ENCODE peak calls at places on chromosomes 11 and 22, in six cellular contexts. F is NB4; M is occipital lobe; A is stimulated activated CD4-positive, alpha-beta T cell treated with anti-CD3 and anti-CD28 coated beads, Interleukin-12 subunit alpha, Interleukin-12 subunit beta, amount 100 ng/mL, for 24 hours; E is fibroblast of pulmonary artery; B is AG09319. C is an unnamed sample.

GRCh38 chr22:17379939-17380710 is 10.9 kb downstream of the CECR2 start:
- DNase-seq in B (no peak), E (no peak), A (no peak), F (no peak), M (no peak), C (no peak)

GRCh38 chr11:18005376-18006129 is 7.3 kb downstream of the SERGEF start:
- DNase-seq in B (no peak), F (peak), M (no peak), A (no peak), E (no peak), C (no peak)

GRCh38 chr22:37485714-37486223 is 415 bp downstream of the MFNG start:
- DNase-seq in A (peak), M (no peak), E (no peak), B (no peak), F (no peak), C (no peak)

GRCh38 chr11:34588023-34588422 is 32.9 kb upstream of the EHF start:
- DNase-seq in M (no peak), A (no peak), B (no peak), F (no peak), E (no peak), C (peak)

GRCh38 chr11:10309163-10310093 is 4.6 kb downstream of the ADM start:
- DNase-seq in M (no peak), E (peak), A (no peak), B (peak), F (no peak), C (peak)

GRCh38 chr22:33018232-33018864 is 39.8 kb downstream of the SYN3 start:
- DNase-seq in M (no peak), B (peak), F (peak), A (peak), E (peak), C (peak)

GRCh38 chr22:44970291-44970690 is 39.5 kb downstream of the PHF21B start:
- DNase-seq in E (no peak), A (no peak), M (no peak), F (no peak), B (no peak), C (no peak)

GRCh38 chr11:45617886-45618601 is 47.4 kb downstream of the CHST1 start:
- DNase-seq in E (no peak), M (no peak), A (no peak), B (no peak), F (no peak), C (no peak)

GRCh38 chr22:46116491-46116958 is 33.8 kb upstream of the PPARA start:
- DNase-seq in F (peak), A (peak), M (peak), B (peak), E (peak), C (peak)

GRCh38 chr22:35940166-35940565 is 88.5 kb downstream of the RBFOX2 start:
- DNase-seq in A (no peak), F (no peak), M (no peak), B (no peak), E (no peak), C (no peak)

GRCh38 chr11:124841765-124842700 is 23.2 kb upstream of the ROBO3 start:
- DNase-seq in F (no peak), M (no peak), B (no peak), A (no peak), E (no peak), C (no peak)

GRCh38 chr11:70205049-70205725 is 2.1 kb downstream of the FADD start:
- DNase-seq in E (peak), M (no peak), A (no peak), B (no peak), F (no peak), C (no peak)

GRCh38 chr11:69537126-69537525 is 55.7 kb downstream of the LINC01488 start:
- DNase-seq in B (no peak), F (no peak), A (no peak), E (no peak), M (no peak), C (peak)

GRCh38 chr22:42797021-42797420 is 60.1 kb downstream of the ARFGAP3 start:
- DNase-seq in F (no peak), A (no peak), M (no peak), B (no peak), E (peak), C (no peak)

GRCh38 chr22:38335077-38335476 is 17.8 kb upstream of the CSNK1E start:
- DNase-seq in M (no peak), E (peak), B (no peak), F (peak), A (no peak), C (no peak)

GRCh38 chr22:37498289-37498909 is 12.2 kb upstream of the MFNG start:
- DNase-seq in E (no peak), A (no peak), F (peak), M (no peak), B (no peak), C (peak)

GRCh38 chr11:106457727-106458126 is 380.3 kb downstream of the AASDHPPT start:
- DNase-seq in M (no peak), E (peak), F (no peak), A (no peak), B (no peak), C (no peak)

GRCh38 chr22:29704528-29705285 is 15.1 kb upstream of the CABP7 start:
- DNase-seq in B (no peak), M (peak), F (no peak), A (no peak), E (peak), C (no peak)

GRCh38 chr22:49436056-49436455 is 391.6 kb downstream of the BRD1 start:
- DNase-seq in A (no peak), B (no peak), E (no peak), M (no peak), F (no peak), C (no peak)

C was measured in K562.